ENCODE peak calls at places on chromosomes 6 and 20, in nine cellular contexts. H, Y, P, G, M, R, K, A and B are unnamed samples.

GRCh38 chr6:129513471-129513870 is 196.5 kb downstream of the ARHGAP18 start:
- DNase-seq in H (no peak), Y (no peak), P (no peak), G (no peak), M (peak), R (no peak), K (no peak), A (no peak), B (no peak)

GRCh38 chr6:17967668-17968067 is 19.8 kb downstream of the KIF13A start:
- DNase-seq in H (no peak), Y (no peak), P (no peak), G (no peak), M (no peak), R (no peak), K (no peak), A (no peak), B (no peak)

GRCh38 chr20:52160805-52161204 is 30.8 kb downstream of the ZFP64 start:
- DNase-seq in H (no peak), Y (no peak), P (no peak), G (no peak), M (no peak), R (no peak), K (no peak), A (no peak), B (no peak)

GRCh38 chr20:45506927-45507820 is 8.2 kb downstream of the SPINT3 start:
- DNase-seq in H (no peak), Y (no peak), P (no peak), G (no peak), M (no peak), R (no peak), K (no peak), A (no peak), B (no peak)

GRCh38 chr6:38027685-38028373 is 208.3 kb downstream of the ZFAND3 start:
- DNase-seq in H (no peak), Y (no peak), P (no peak), G (no peak), M (peak), R (no peak), K (no peak), A (no peak), B (no peak)

GRCh38 chr6:142841915-142842314 is 103.1 kb downstream of the HIVEP2 start:
- DNase-seq in H (no peak), Y (no peak), P (no peak), G (no peak), M (no peak), R (no peak), K (no peak), A (no peak), B (no peak)

GRCh38 chr20:2144850-2145249 is 43.2 kb downstream of the STK35 start:
- DNase-seq in H (no peak), Y (no peak), P (no peak), G (no peak), M (no peak), R (no peak), K (no peak), A (no peak), B (no peak)

GRCh38 chr20:16115891-16116577 is 457.2 kb downstream of the KIF16B start:
- DNase-seq in H (no peak), Y (peak), P (no peak), G (no peak), M (peak), R (no peak), K (no peak), A (no peak), B (no peak)

GRCh38 chr20:53343433-53343832 is 250.2 kb downstream of the ZNF217 start:
- DNase-seq in H (no peak), Y (no peak), P (no peak), G (no peak), M (no peak), R (no peak), K (no peak), A (no peak), B (no peak)

GRCh38 chr6:166619912-166620311 is 7.1 kb downstream of the RPS6KA2 start:
- DNase-seq in H (no peak), Y (peak), P (peak), G (no peak), M (peak), R (no peak), K (peak), A (no peak), B (no peak)

GRCh38 chr6:110822248-110822647 is 7.0 kb upstream of the CDK19 start:
- DNase-seq in H (no peak), Y (no peak), P (no peak), G (no peak), M (peak), R (no peak), K (no peak), A (no peak), B (no peak)

GRCh38 chr20:50646483-50646996 is 44.8 kb downstream of the RIPOR3 start:
- DNase-seq in H (no peak), Y (no peak), P (no peak), G (no peak), M (peak), R (no peak), K (no peak), A (no peak), B (no peak)

GRCh38 chr6:130603391-130603790 is 223.8 kb upstream of the SMLR1 start:
- DNase-seq in H (no peak), Y (no peak), P (no peak), G (no peak), M (no peak), R (no peak), K (no peak), A (no peak), B (no peak)

GRCh38 chr6:1576166-1576565 is 33.5 kb upstream of the FOXC1 start:
- DNase-seq in H (no peak), Y (no peak), P (no peak), G (no peak), M (no peak), R (no peak), K (no peak), A (no peak), B (no peak)

GRCh38 chr6:150273457-150274309 is 95.1 kb upstream of the IYD start:
- DNase-seq in H (no peak), Y (no peak), P (no peak), G (no peak), M (no peak), R (no peak), K (no peak), A (no peak), B (no peak)

GRCh38 chr6:4133941-4134838 is 1.2 kb downstream of the ECI2 start:
- DNase-seq in H (peak), Y (no peak), P (no peak), G (no peak), M (no peak), R (no peak), K (peak), A (peak), B (peak)

GRCh38 chr6:40472354-40472753 is 114.8 kb downstream of the LRFN2 start:
- DNase-seq in H (no peak), Y (no peak), P (no peak), G (no peak), M (no peak), R (no peak), K (no peak), A (no peak), B (no peak)

GRCh38 chr6:96001891-96002575 is 13.7 kb upstream of the FUT9 start:
- DNase-seq in H (peak), Y (no peak), P (no peak), G (no peak), M (no peak), R (no peak), K (no peak), A (no peak), B (no peak)

GRCh38 chr6:139732451-139732850 is 358.0 kb upstream of the CITED2 start:
- DNase-seq in H (no peak), Y (no peak), P (no peak), G (peak), M (peak), R (peak), K (no peak), A (no peak), B (no peak)

GRCh38 chr20:38764563-38765355 is 16.5 kb downstream of the ACTR5 start:
- DNase-seq in H (no peak), Y (no peak), P (no peak), G (no peak), M (peak), R (no peak), K (no peak), A (peak), B (no peak)

GRCh38 chr6:118912646-118913045 is 18.7 kb downstream of the ASF1A start:
- DNase-seq in H (no peak), Y (no peak), P (no peak), G (no peak), M (no peak), R (no peak), K (no peak), A (no peak), B (no peak)

GRCh38 chr6:79173378-79173777 is 61.1 kb downstream of the HMGN3 start:
- DNase-seq in H (no peak), Y (no peak), P (no peak), G (no peak), M (no peak), R (no peak), K (no peak), A (no peak), B (no peak)

GRCh38 chr20:24773751-24774201 is 175.3 kb upstream of the CST7 start:
- DNase-seq in H (no peak), Y (no peak), P (no peak), G (no peak), M (peak), R (peak), K (no peak), A (no peak), B (no peak)

GRCh38 chr6:157259443-157259842 is 63.9 kb downstream of the TMEM242 start:
- DNase-seq in H (no peak), Y (peak), P (no peak), G (no peak), M (no peak), R (no peak), K (no peak), A (no peak), B (no peak)

GRCh38 chr6:20919677-20920385 is 385.6 kb downstream of the CDKAL1 start:
- DNase-seq in H (no peak), Y (no peak), P (no peak), G (no peak), M (peak), R (no peak), K (no peak), A (no peak), B (peak)

GRCh38 chr20:3084283-3084985 is at the start of gene AVP:
- DNase-seq in H (no peak), Y (no peak), P (no peak), G (no peak), M (no peak), R (no peak), K (no peak), A (no peak), B (no peak)

GRCh38 chr6:52233975-52234823 is 10.1 kb downstream of the IL17F start:
- DNase-seq in H (no peak), Y (no peak), P (no peak), G (peak), M (peak), R (no peak), K (no peak), A (no peak), B (peak)

GRCh38 chr6:64175311-64175710 is 539.7 kb downstream of the PHF3 start:
- DNase-seq in H (no peak), Y (no peak), P (no peak), G (no peak), M (no peak), R (no peak), K (no peak), A (no peak), B (no peak)

GRCh38 chr6:80454197-80454596 is 347.7 kb downstream of the BCKDHB start:
- DNase-seq in H (no peak), Y (no peak), P (no peak), G (no peak), M (peak), R (no peak), K (no peak), A (no peak), B (no peak)

GRCh38 chr6:30885481-30885998 is 1.2 kb downstream of the DDR1 start:
- DNase-seq in H (no peak), Y (no peak), P (peak), G (peak), M (peak), R (peak), K (no peak), A (no peak), B (no peak)

DNA sequence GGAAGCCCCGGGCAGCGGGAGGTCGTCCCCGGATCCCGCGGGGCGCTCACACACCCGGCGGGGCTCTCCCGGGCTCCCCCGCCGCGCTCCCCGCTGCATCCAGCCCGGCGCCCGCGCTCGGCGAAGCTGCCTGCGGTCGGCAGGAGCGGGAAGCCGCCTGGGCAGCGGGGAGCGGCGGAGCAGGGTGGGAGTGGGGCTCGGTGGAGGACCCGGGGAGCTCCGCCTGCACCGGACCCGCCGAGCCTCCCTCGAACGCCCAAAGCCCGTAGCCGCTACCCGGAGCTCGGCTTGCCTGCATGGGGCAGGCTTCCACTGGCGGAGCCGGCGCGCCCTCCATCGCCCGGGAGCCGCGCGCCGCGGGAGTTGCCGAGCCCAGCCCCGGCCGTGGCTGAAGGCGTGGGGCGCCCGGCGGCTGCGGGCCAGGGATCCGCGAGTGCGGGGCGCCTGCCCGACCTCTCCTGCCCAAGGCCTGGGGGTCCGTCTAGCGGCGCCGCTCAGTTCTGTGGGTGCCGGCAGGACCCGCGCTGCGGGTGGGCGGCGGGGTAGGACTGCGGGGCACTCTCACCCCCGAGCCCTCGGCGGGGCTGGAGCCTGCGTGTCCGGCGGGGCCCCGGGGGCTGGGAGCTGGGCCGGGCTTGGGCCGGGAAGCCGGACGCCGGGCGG is 671 bp downstream of the CDH4 start:
- DNase-seq in H (no peak), Y (no peak), P (no peak), G (no peak), M (peak), R (no peak), K (no peak), A (peak), B (no peak)
- H3K4me3 ChIP-seq in H (no peak), Y (peak), P (no peak), G (no peak), M (peak), R (peak), K (peak), A (peak), B (no peak)

GRCh38 chr6:168815229-168815628 is 374.2 kb downstream of the SMOC2 start:
- DNase-seq in H (no peak), Y (no peak), P (no peak), G (no peak), M (no peak), R (no peak), K (no peak), A (no peak), B (no peak)
- TF ChIP-seq CTCF in H (no peak), Y (no peak), P (no peak), G (peak), M (no peak), R (no peak), K (peak), A (no peak), B (no peak)

GRCh38 chr20:21396921-21397340 is 395 bp downstream of the NKX2-4 start:
- DNase-seq in H (no peak), Y (no peak), P (no peak), G (no peak), M (no peak), R (no peak), K (no peak), A (peak), B (no peak)
- H3K4me3 ChIP-seq in H (no peak), Y (no peak), P (no peak), G (no peak), M (no peak), R (no peak), K (peak), A (no peak), B (no peak)

GRCh38 chr6:34717466-34717865 is 20.9 kb upstream of the ILRUN start:
- DNase-seq in H (no peak), Y (no peak), P (no peak), G (no peak), M (no peak), R (no peak), K (no peak), A (no peak), B (no peak)
- TF ChIP-seq CTCF in H (no peak), Y (no peak), P (no peak), G (no peak), M (no peak), R (no peak), K (no peak), A (no peak), B (no peak)